ENCODE peak calls at places on chromosomes 4 and X, in ten cellular contexts. One of them, this sample, is unnamed.

GRCh38 chr4:119209077-119209476 is 3.4 kb upstream of the USP53 start:
- DNase-seq in adrenal gland: no peak
- DNase-seq in WTC11: no peak
- DNase-seq in GM12865: peak; percentile 20
- DNase-seq in HFF-Myc: peak; percentile 94
- DNase-seq in heart left ventricle: no peak
- DNase-seq in GM10248: peak; percentile 24
- DNase-seq in AG10803: peak; percentile 91
- DNase-seq in tibial nerve: no peak
- DNase-seq in stomach: no peak
- DNase-seq in this sample: no peak

GRCh38 chr4:150080335-150080734 is 2.1 kb downstream of the DCLK2 start:
- DNase-seq in tibial nerve: no peak
- DNase-seq in stomach: no peak
- DNase-seq in AG10803: peak; percentile 36
- DNase-seq in GM12865: no peak
- DNase-seq in adrenal gland: no peak
- DNase-seq in heart left ventricle: no peak
- DNase-seq in HFF-Myc: peak; percentile 59
- DNase-seq in WTC11: no peak
- DNase-seq in GM10248: no peak
- DNase-seq in this sample: no peak

GRCh38 chr4:53040459-53040815 is 178.3 kb downstream of the RASL11B start:
- DNase-seq in stomach: no peak
- DNase-seq in WTC11: no peak
- DNase-seq in heart left ventricle: no peak
- DNase-seq in adrenal gland: no peak
- DNase-seq in GM12865: no peak
- DNase-seq in GM10248: no peak
- DNase-seq in HFF-Myc: no peak
- DNase-seq in AG10803: no peak
- DNase-seq in tibial nerve: no peak
- DNase-seq in this sample: no peak

GRCh38 chr4:155353923-155354540 is 22.7 kb downstream of the MAP9 start:
- DNase-seq in heart left ventricle: peak; percentile 73
- DNase-seq in GM10248: peak; percentile 14
- DNase-seq in HFF-Myc: no peak
- DNase-seq in stomach: peak; percentile 71
- DNase-seq in GM12865: peak; percentile 66
- DNase-seq in tibial nerve: peak; percentile 42
- DNase-seq in WTC11: peak; percentile 68
- DNase-seq in AG10803: peak; percentile 43
- DNase-seq in adrenal gland: peak; percentile 46
- DNase-seq in this sample: peak; percentile 75

GRCh38 chr4:26936284-26937065 is 75.8 kb downstream of the STIM2 start:
- DNase-seq in stomach: no peak
- DNase-seq in GM12865: no peak
- DNase-seq in heart left ventricle: no peak
- DNase-seq in adrenal gland: peak; percentile 45
- DNase-seq in HFF-Myc: no peak
- DNase-seq in WTC11: no peak
- DNase-seq in GM10248: no peak
- DNase-seq in tibial nerve: no peak
- DNase-seq in AG10803: no peak
- DNase-seq in this sample: no peak

GRCh38 chr4:24664956-24665355 is 80.6 kb upstream of the DHX15 start:
- DNase-seq in GM10248: no peak
- DNase-seq in stomach: no peak
- DNase-seq in adrenal gland: no peak
- DNase-seq in GM12865: no peak
- DNase-seq in AG10803: peak; percentile 92
- DNase-seq in tibial nerve: no peak
- DNase-seq in heart left ventricle: no peak
- DNase-seq in WTC11: no peak
- DNase-seq in HFF-Myc: no peak
- DNase-seq in this sample: no peak

GRCh38 chr4:94803181-94803580 is 45.4 kb downstream of the BMPR1B start:
- DNase-seq in GM12865: no peak
- DNase-seq in HFF-Myc: no peak
- DNase-seq in stomach: no peak
- DNase-seq in tibial nerve: no peak
- DNase-seq in heart left ventricle: no peak
- DNase-seq in adrenal gland: no peak
- DNase-seq in AG10803: peak; percentile 40
- DNase-seq in GM10248: no peak
- DNase-seq in WTC11: no peak
- DNase-seq in this sample: no peak

GRCh38 chrX:129649268-129650182 is 5.2 kb downstream of the APLN start:
- DNase-seq in heart left ventricle: no peak
- DNase-seq in tibial nerve: no peak
- DNase-seq in AG10803: no peak
- DNase-seq in GM10248: no peak
- DNase-seq in GM12865: no peak
- DNase-seq in adrenal gland: no peak
- DNase-seq in WTC11: no peak
- DNase-seq in stomach: peak; percentile 8
- DNase-seq in HFF-Myc: no peak
- DNase-seq in this sample: no peak

GRCh38 chrX:72128881-72129280 is 2.8 kb downstream of the RTL5 start:
- DNase-seq in HFF-Myc: no peak
- DNase-seq in adrenal gland: no peak
- DNase-seq in GM10248: no peak
- DNase-seq in tibial nerve: no peak
- DNase-seq in stomach: no peak
- DNase-seq in GM12865: peak; percentile 18
- DNase-seq in heart left ventricle: no peak
- DNase-seq in AG10803: no peak
- DNase-seq in WTC11: peak; percentile 55
- DNase-seq in this sample: peak; percentile 42

GRCh38 chrX:39242187-39242586 is 440.9 kb downstream of the MID1IP1 start:
- DNase-seq in AG10803: no peak
- DNase-seq in WTC11: peak; percentile 11
- DNase-seq in heart left ventricle: no peak
- DNase-seq in GM10248: peak; percentile 14
- DNase-seq in HFF-Myc: no peak
- DNase-seq in GM12865: peak; percentile 55
- DNase-seq in stomach: peak; percentile 31
- DNase-seq in adrenal gland: no peak
- DNase-seq in tibial nerve: no peak
- DNase-seq in this sample: peak; percentile 18

DNA sequence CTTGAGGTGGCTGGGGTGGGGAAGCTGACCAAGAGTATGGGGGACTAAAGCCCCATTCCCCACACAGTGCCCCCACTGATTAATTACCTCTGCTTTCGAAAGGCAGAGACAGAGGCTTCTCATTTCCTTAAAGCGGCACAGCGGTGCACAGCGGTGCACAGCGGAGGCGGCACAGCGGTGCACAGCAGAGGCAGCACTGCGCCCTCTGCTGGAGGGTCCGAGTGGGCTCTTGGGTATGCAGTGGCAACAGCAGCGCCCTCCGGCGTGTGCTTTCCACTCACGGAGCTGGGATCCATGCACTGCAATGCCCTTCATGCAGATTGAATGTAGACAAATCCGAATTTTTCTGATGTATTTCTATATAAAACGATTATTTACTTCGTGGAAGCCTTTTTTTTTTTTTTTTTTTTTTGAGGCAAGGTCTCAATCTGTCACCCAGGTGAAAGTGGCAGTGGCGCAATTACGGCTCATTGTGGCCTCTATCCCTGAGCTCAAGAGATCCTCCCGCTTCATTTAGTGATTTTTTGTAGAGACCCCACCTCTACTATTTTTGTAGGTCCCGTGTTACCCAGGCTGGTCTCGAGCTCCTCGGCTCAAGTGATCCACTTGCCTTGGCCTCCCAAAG is 19.7 kb upstream of the PRPS2 start:
- DNase-seq in adrenal gland: no peak
- DNase-seq in WTC11: peak; percentile 66
- DNase-seq in GM12865: peak; percentile 84
- DNase-seq in HFF-Myc: peak; percentile 7
- DNase-seq in heart left ventricle: peak; percentile 71
- DNase-seq in AG10803: peak; percentile 16
- DNase-seq in GM10248: peak; percentile 62
- DNase-seq in tibial nerve: no peak
- DNase-seq in stomach: peak; percentile 63
- DNase-seq in this sample: peak; percentile 63
- TF ChIP-seq CTCF in adrenal gland: peak; percentile 10
- TF ChIP-seq CTCF in WTC11: peak; percentile 63
- TF ChIP-seq CTCF in GM12865: peak; percentile 92
- TF ChIP-seq CTCF in HFF-Myc: peak; percentile 78
- TF ChIP-seq CTCF in heart left ventricle: peak; percentile 40
- TF ChIP-seq CTCF in AG10803: peak; percentile 55
- TF ChIP-seq CTCF in GM10248: peak; percentile 80
- TF ChIP-seq CTCF in tibial nerve: peak; percentile 46
- TF ChIP-seq CTCF in stomach: no peak
- TF ChIP-seq CTCF in this sample: peak; percentile 61

DNA sequence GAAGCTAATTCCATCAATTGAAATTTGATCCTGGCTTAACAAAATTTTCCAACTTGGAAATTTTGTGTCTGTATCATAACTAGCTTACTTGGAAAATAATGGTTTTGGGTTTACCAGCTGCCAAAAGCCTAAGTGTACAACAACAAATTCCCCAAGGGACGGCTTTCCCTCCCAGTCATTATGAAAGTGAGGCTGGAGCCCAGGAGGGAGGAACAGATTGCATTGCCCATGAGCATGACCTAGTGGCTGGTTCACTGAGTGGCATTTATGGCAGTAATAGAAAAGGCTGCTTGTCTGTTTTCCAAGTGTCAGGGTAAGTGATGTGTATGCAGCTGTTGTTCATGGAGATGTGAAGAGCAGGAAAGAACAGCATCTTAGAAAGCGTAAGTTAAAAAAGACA is 70.8 kb upstream of the HHIP start:
- DNase-seq in stomach: no peak
- DNase-seq in heart left ventricle: no peak
- DNase-seq in AG10803: peak; percentile 15
- DNase-seq in WTC11: no peak
- DNase-seq in GM12865: peak; percentile 40
- DNase-seq in HFF-Myc: no peak
- DNase-seq in adrenal gland: no peak
- DNase-seq in tibial nerve: no peak
- DNase-seq in GM10248: no peak
- DNase-seq in this sample: peak; percentile 10
- TF ChIP-seq CTCF in stomach: no peak
- TF ChIP-seq CTCF in heart left ventricle: no peak
- TF ChIP-seq CTCF in AG10803: no peak
- TF ChIP-seq CTCF in WTC11: no peak
- TF ChIP-seq CTCF in GM12865: peak; percentile 22
- TF ChIP-seq CTCF in HFF-Myc: no peak
- TF ChIP-seq CTCF in adrenal gland: no peak
- TF ChIP-seq CTCF in tibial nerve: peak; percentile 34
- TF ChIP-seq CTCF in GM10248: peak; percentile 7
- TF ChIP-seq CTCF in this sample: no peak

GRCh38 chr4:1041147-1041935 is 29.9 kb downstream of the FGFRL1 start:
- DNase-seq in GM12865: no peak
- DNase-seq in heart left ventricle: peak; percentile 62
- DNase-seq in stomach: peak; percentile 43
- DNase-seq in AG10803: peak; percentile 32
- DNase-seq in adrenal gland: no peak
- DNase-seq in HFF-Myc: no peak
- DNase-seq in WTC11: no peak
- DNase-seq in tibial nerve: no peak
- DNase-seq in GM10248: no peak
- DNase-seq in this sample: no peak
- TF ChIP-seq CTCF in GM12865: no peak
- TF ChIP-seq CTCF in heart left ventricle: no peak
- TF ChIP-seq CTCF in stomach: no peak
- TF ChIP-seq CTCF in AG10803: no peak
- TF ChIP-seq CTCF in adrenal gland: no peak
- TF ChIP-seq CTCF in HFF-Myc: no peak
- TF ChIP-seq CTCF in WTC11: no peak
- TF ChIP-seq CTCF in tibial nerve: no peak
- TF ChIP-seq CTCF in GM10248: no peak
- TF ChIP-seq CTCF in this sample: no peak

GRCh38 chr4:2008671-2008920 is 178 bp downstream of the NELFA start:
- DNase-seq in adrenal gland: no peak
- DNase-seq in tibial nerve: no peak
- DNase-seq in stomach: no peak
- DNase-seq in GM12865: no peak
- DNase-seq in heart left ventricle: no peak
- DNase-seq in AG10803: no peak
- DNase-seq in HFF-Myc: no peak
- DNase-seq in GM10248: no peak
- DNase-seq in WTC11: no peak
- DNase-seq in this sample: no peak

GRCh38 chr4:2009651-2010233 is 968 bp upstream of the NELFA start:
- DNase-seq in WTC11: peak; percentile 66
- DNase-seq in tibial nerve: no peak
- DNase-seq in HFF-Myc: peak; percentile 10
- DNase-seq in stomach: peak; percentile 76
- DNase-seq in AG10803: peak; percentile 58
- DNase-seq in GM12865: peak; percentile 68
- DNase-seq in adrenal gland: peak; percentile 51
- DNase-seq in heart left ventricle: no peak
- DNase-seq in GM10248: peak; percentile 59
- DNase-seq in this sample: peak; percentile 69

GRCh38 chr4:2007804-2008670 is 737 bp downstream of the NELFA start:
- DNase-seq in adrenal gland: peak; percentile 37
- DNase-seq in stomach: no peak
- DNase-seq in HFF-Myc: no peak
- DNase-seq in AG10803: no peak
- DNase-seq in tibial nerve: no peak
- DNase-seq in GM10248: no peak
- DNase-seq in WTC11: no peak
- DNase-seq in heart left ventricle: no peak
- DNase-seq in GM12865: no peak
- DNase-seq in this sample: peak; percentile 25

GRCh38 chr4:2006956-2007653 is 1.7 kb downstream of the NELFA start:
- DNase-seq in GM12865: no peak
- DNase-seq in heart left ventricle: no peak
- DNase-seq in HFF-Myc: no peak
- DNase-seq in adrenal gland: peak; percentile 42
- DNase-seq in GM10248: no peak
- DNase-seq in stomach: no peak
- DNase-seq in AG10803: no peak
- DNase-seq in tibial nerve: no peak
- DNase-seq in WTC11: no peak
- DNase-seq in this sample: no peak

DNA sequence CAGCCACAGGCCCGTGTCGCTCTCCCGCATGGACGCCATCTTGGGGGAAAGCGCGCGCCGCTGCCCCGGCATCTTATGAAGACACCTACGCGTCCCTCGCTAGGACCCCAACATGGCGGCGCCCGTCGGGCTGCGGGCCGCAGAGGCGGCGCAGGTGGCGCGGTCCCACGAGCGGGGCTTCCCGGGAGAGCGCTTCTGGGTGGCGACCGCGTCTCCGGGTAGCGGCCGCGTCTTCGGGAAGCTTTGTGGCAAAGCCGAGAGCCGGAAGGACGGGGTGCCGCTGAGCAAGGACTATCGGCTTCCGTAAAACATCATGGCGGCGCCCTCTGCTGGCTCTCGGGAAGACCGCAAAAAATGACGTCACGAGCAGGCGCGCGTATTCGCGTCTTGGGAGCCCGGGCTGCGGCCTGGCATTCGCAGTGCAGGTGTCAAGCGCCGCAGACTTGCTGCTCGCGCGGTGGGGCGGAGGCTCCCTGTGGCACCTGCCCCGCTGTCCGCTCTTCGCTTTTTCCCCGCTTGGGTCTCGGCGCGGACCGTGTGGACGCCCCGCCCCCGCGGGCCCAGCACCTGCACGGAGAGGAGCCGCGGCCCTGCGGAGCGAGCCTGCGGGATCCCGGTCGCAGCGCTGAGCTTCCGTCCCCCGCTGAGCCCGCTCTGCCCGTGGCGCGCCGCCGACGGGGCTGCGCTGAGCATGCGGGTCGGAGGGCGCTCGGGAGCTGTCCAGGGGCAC is at the start of gene NELFA:
- DNase-seq in AG10803: peak; percentile 88
- DNase-seq in tibial nerve: peak; percentile 90
- DNase-seq in GM12865: peak; percentile 97
- DNase-seq in WTC11: peak; percentile 96
- DNase-seq in HFF-Myc: peak; percentile 75
- DNase-seq in stomach: peak; percentile 98
- DNase-seq in GM10248: peak; percentile 95
- DNase-seq in heart left ventricle: peak; percentile 97
- DNase-seq in adrenal gland: peak; percentile 95
- DNase-seq in this sample: peak; percentile 89
- TF ChIP-seq CTCF in AG10803: peak; percentile 41
- TF ChIP-seq CTCF in tibial nerve: peak; percentile 76
- TF ChIP-seq CTCF in GM12865: no peak
- TF ChIP-seq CTCF in WTC11: peak; percentile 27
- TF ChIP-seq CTCF in HFF-Myc: peak; percentile 45
- TF ChIP-seq CTCF in stomach: no peak
- TF ChIP-seq CTCF in GM10248: no peak
- TF ChIP-seq CTCF in heart left ventricle: peak; percentile 84
- TF ChIP-seq CTCF in adrenal gland: peak; percentile 43
- TF ChIP-seq CTCF in this sample: peak; percentile 73

This sample was measured in endothelial cell.